ENCODE peak calls at places on chromosomes 6 and 20, in five cellular contexts. R is T-helper 9 cell, Y is hepatic stellate cell, Q is H9, U is putamen. S is an unnamed sample.

GRCh38 chr20:24911461-24911860 is 37.6 kb upstream of the CST7 start:
- DNase-seq in R (no peak), Y (no peak), Q (no peak), U (no peak), S (no peak)

GRCh38 chr6:33583591-33584155 is 3.6 kb upstream of the BAK1 start:
- DNase-seq in U (no peak), Y (peak), Q (peak), R (no peak), S (no peak)

GRCh38 chr6:105069821-105070445 is 109.9 kb downstream of the POPDC3 start:
- DNase-seq in Q (no peak), Y (no peak), R (no peak), U (no peak), S (no peak)

GRCh38 chr6:118993803-118994231 is 58.9 kb upstream of the MCM9 start:
- DNase-seq in R (no peak), U (no peak), Q (no peak), Y (no peak), S (no peak)

GRCh38 chr20:62983210-62983609 is 23.6 kb downstream of the BHLHE23 start:
- DNase-seq in Q (no peak), Y (no peak), R (no peak), U (no peak), S (no peak)

GRCh38 chr20:4720121-4720976 is 1.4 kb upstream of the PRND start:
- DNase-seq in R (peak), Q (peak), Y (peak), U (peak), S (peak)

GRCh38 chr6:80214436-80215022 is 108.1 kb downstream of the BCKDHB start:
- DNase-seq in Q (no peak), R (no peak), Y (peak), U (peak), S (peak)

GRCh38 chr6:108606130-108606797 is 45.5 kb downstream of the FOXO3 start:
- DNase-seq in U (no peak), Y (no peak), Q (no peak), R (no peak), S (no peak)

GRCh38 chr6:117976030-117976651 is 69.1 kb downstream of the SLC35F1 start:
- DNase-seq in Y (peak), Q (no peak), U (peak), R (no peak), S (peak)

GRCh38 chr6:36701401-36701991 is 3.9 kb downstream of the RAB44 start:
- DNase-seq in R (no peak), U (no peak), Y (no peak), Q (peak), S (no peak)

GRCh38 chr6:90403489-90404381 is 107.1 kb upstream of the BACH2 start:
- DNase-seq in Q (peak), Y (no peak), U (no peak), R (no peak), S (peak)

GRCh38 chr6:156948807-156949206 is 171.6 kb downstream of the ARID1B start:
- DNase-seq in Q (no peak), Y (peak), U (no peak), R (no peak), S (peak)

GRCh38 chr6:56356431-56356830 is 109.1 kb upstream of the COL21A1 start:
- DNase-seq in U (no peak), R (no peak), Q (no peak), Y (no peak), S (peak)

GRCh38 chr20:12047838-12048432 is 130.2 kb downstream of the BTBD3 start:
- DNase-seq in Y (no peak), Q (no peak), R (no peak), U (no peak), S (no peak)

GRCh38 chr6:119310486-119311036 is 39.0 kb downstream of the MAN1A1 start:
- DNase-seq in U (no peak), Y (no peak), R (no peak), Q (no peak), S (peak)

GRCh38 chr20:63911171-63911570 is 16.2 kb downstream of the DNAJC5 start:
- DNase-seq in Q (no peak), Y (no peak), U (no peak), R (no peak), S (peak)

GRCh38 chr6:134170844-134171243 is 118.4 kb upstream of the SLC2A12 start:
- DNase-seq in Q (no peak), Y (no peak), U (no peak), R (no peak), S (peak)

GRCh38 chr6:135323202-135323668 is 142.1 kb downstream of the MYB start:
- DNase-seq in U (no peak), Y (no peak), Q (no peak), R (no peak), S (peak)

GRCh38 chr6:153062516-153062915 is 60.0 kb upstream of the MTRF1L start:
- DNase-seq in R (no peak), Y (no peak), Q (no peak), U (no peak), S (no peak)

GRCh38 chr6:113344969-113345368 is 512.2 kb upstream of the MARCKS start:
- DNase-seq in Q (no peak), U (no peak), R (no peak), Y (no peak), S (no peak)

GRCh38 chr20:58709703-58710039 is 17.1 kb downstream of the NPEPL1 start:
- DNase-seq in Q (no peak), U (no peak), Y (no peak), R (no peak), S (no peak)

GRCh38 chr6:136866872-136867416 is 44.6 kb downstream of the PEX7 start:
- DNase-seq in Y (no peak), Q (no peak), R (no peak), U (no peak), S (no peak)

GRCh38 chr6:27836080-27836782 is 76.0 kb downstream of the OR2B2 start:
- DNase-seq in R (no peak), Y (no peak), Q (no peak), U (no peak), S (no peak)

GRCh38 chr20:64056889-64057627 is 5.9 kb upstream of the TCEA2 start:
- DNase-seq in Q (no peak), R (no peak), U (no peak), Y (no peak), S (no peak)